ENCODE peak calls at places on chromosomes 16 and 17, in five cellular contexts. C is lower leg skin, L is A549, Y is esophagus muscularis mucosa, A is GM12891. O is an unnamed sample.

GRCh38 chr16:31467151-31467550 is 4.8 kb upstream of the TGFB1I1 start:
- DNase-seq in C (no peak), L (no peak), Y (no peak), A (no peak), O (no peak)

GRCh38 chr16:60929-61878 is 7.6 kb downstream of the SNRNP25 start:
- DNase-seq in C (peak), L (no peak), Y (no peak), A (no peak), O (no peak)

GRCh38 chr16:14372471-14372870 is 257.6 kb downstream of the PARN start:
- DNase-seq in C (no peak), L (no peak), Y (no peak), A (no peak), O (no peak)

GRCh38 chr16:58198022-58198683 is at the start of gene CSNK2A2:
- DNase-seq in C (peak), L (peak), Y (no peak), A (peak), O (peak)

GRCh38 chr16:78770353-78771091 is 671.1 kb downstream of the WWOX start:
- DNase-seq in C (peak), L (peak), Y (no peak), A (peak), O (peak)

GRCh38 chr16:58110590-58111330 is 18.4 kb downstream of the CFAP20 start:
- DNase-seq in C (no peak), L (no peak), Y (no peak), A (no peak), O (no peak)

GRCh38 chr16:30903596-30903995 is 7.2 kb downstream of the CTF1 start:
- DNase-seq in C (no peak), L (no peak), Y (no peak), A (no peak), O (no peak)

GRCh38 chr17:16171613-16172012 is 43.7 kb downstream of the NCOR1 start:
- DNase-seq in C (no peak), L (peak), Y (no peak), A (no peak), O (no peak)

GRCh38 chr17:49691086-49691676 is 13.3 kb upstream of the SPOP start:
- DNase-seq in C (peak), L (no peak), Y (no peak), A (no peak), O (no peak)

GRCh38 chr16:20905576-20905975 is 5.0 kb downstream of the LYRM1 start:
- DNase-seq in C (no peak), L (no peak), Y (no peak), A (no peak), O (no peak)

GRCh38 chr16:20906225-20906870 is 5.8 kb downstream of the LYRM1 start:
- DNase-seq in C (no peak), L (no peak), Y (no peak), A (no peak), O (no peak)

GRCh38 chr16:20903889-20904506 is 3.4 kb downstream of the LYRM1 start:
- DNase-seq in C (no peak), L (no peak), Y (no peak), A (no peak), O (no peak)

GRCh38 chr16:20903116-20903888 is 2.7 kb downstream of the LYRM1 start:
- DNase-seq in C (no peak), L (no peak), Y (no peak), A (no peak), O (no peak)

DNA sequence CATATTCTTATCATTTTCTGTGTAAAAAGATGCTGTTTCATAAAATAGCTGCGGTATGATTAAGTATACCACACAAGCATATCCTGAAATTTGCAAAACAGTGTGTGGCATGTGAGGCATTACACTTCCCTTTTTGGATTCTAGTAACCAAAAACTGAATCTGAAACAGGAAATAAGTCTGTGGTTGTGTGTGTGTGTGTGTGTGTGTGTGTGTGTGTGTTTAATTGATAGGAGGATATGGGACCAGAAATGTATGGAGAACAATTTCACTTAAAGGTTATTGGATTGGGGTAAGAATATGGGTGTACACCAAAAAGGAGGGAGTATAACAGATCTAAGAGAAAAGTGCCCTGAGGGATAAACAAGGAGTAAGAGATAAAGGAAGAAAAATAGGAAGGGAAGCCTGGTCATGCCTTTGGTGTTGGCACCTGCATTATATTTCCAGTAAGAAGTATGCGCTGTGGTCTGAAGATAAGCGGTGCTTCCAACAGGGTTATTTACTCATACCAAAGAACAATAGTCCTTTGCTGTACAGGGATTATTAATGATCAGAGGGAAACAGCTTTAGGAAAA is 4.0 kb downstream of the LYRM1 start:
- DNase-seq in C (no peak), L (no peak), Y (no peak), A (peak), O (no peak)
- TF ChIP-seq POLR2A in C (no peak), L (no peak), Y (no peak), A (no peak), O (no peak)

GRCh38 chr17:39200957-39201510 is 951 bp downstream of the RPL19 start:
- DNase-seq in C (no peak), L (no peak), Y (no peak), A (no peak), O (no peak)
- TF ChIP-seq POLR2A in C (no peak), L (no peak), Y (no peak), A (no peak), O (no peak)

GRCh38 chr16:12802048-12802447 is 1.6 kb downstream of the CPPED1 start:
- DNase-seq in C (no peak), L (no peak), Y (no peak), A (no peak), O (no peak)

GRCh38 chr16:12805091-12805490 is 1.4 kb upstream of the CPPED1 start:
- DNase-seq in C (no peak), L (no peak), Y (no peak), A (no peak), O (no peak)

GRCh38 chr16:12804395-12804794 is 708 bp upstream of the CPPED1 start:
- DNase-seq in C (no peak), L (no peak), Y (no peak), A (no peak), O (no peak)

GRCh38 chr16:12802661-12803060 is 1.0 kb downstream of the CPPED1 start:
- DNase-seq in C (no peak), L (no peak), Y (no peak), A (no peak), O (no peak)

DNA sequence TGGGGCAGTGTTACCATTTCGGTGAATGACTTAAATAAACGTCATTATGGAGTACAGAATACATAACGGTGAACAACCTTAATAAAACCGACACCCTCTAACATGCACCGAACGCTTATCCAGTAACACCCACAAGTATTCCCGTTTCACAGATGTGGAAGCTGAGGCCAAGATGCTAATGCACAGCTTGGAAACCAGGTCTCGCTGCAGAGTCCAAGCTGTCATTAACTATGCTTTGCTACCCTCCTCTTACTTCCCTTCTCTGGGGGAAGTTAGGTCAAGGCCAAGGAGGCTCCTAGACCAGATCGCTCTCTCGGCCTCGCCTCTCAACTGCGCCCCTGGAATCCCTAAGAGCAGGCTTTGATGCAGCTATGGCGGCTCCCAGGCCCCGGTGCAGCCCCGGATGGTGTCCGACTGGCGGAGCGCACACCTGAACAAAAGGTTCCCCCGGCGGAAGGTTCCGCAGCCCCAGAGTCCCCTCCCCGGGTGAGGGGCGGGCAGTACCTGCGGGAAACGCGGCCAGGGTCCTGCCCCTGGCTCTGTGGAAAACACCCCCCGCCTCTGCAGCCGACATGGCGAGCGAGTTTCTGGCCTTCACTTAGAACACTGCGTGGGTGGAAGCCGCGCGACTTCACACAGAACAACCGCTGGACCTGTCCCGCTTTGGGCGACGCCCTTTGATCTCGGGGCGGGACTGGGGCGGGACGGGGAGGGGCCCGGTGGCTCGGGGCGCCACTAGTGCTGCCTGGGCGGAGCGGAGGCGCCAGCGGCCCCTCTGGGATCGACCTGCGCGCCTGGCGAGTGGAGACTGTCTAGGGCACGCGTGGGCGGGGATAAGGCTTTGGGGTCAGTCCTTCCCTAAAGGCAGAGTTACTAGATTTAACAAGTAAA is at the start of gene CPPED1:
- DNase-seq in C (peak), L (peak), Y (peak), A (peak), O (peak)
- TF ChIP-seq POLR2A in C (no peak), L (peak), Y (no peak), A (peak), O (peak)

GRCh38 chr17:58517378-58517927 is 3.0 kb upstream of the MTMR4 start:
- DNase-seq in C (no peak), L (peak), Y (no peak), A (no peak), O (no peak)
- TF ChIP-seq POLR2A in C (no peak), L (peak), Y (no peak), A (peak), O (no peak)

GRCh38 chr16:2251281-2252111 is at the start of gene ECI1:
- DNase-seq in C (peak), L (peak), Y (peak), A (peak), O (peak)
- TF ChIP-seq POLR2A in C (no peak), L (peak), Y (peak), A (peak), O (peak)

DNA sequence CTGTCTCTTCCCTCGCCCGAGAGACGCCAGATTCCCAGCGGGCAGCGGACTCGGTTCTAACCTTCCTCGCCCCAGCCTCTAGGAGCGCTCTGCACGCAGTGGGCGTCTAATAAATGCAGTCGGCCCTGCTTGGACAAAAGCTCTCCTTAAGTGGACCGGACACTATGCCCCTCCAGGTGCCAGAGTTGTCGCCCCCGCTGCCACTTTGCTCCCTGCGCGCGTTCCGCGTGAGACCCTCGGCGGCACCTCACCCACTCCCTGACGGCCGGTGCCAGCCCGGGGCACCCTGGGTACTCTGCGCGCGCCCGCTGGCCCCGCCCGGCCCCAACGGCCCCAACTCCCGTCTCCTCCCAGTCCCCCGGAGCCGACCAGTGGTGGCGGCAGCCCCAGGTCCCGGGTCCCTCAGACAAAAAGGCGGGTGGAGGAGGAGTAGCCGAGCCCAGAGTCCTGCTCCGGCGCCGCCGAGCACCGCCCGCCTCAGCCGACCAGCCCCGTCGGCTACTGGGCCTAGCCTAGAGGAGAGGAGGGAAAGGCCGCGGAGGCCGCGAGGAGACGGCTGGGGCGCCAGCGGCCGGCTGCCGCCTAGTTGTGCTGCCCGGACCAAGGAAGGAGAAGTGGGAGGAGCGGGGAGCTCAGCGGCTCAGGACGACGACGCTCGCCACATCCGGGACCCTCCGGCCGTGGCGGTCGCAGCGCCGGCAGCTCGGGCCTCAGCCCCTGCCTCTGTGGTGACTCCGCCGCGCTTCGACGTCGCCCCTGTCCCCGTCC is 123.0 kb downstream of the GOSR1 start:
- DNase-seq in C (peak), L (peak), Y (peak), A (peak), O (peak)
- TF ChIP-seq POLR2A in C (no peak), L (peak), Y (peak), A (peak), O (peak)

GRCh38 chr16:67461600-67462278 is 19.2 kb downstream of the ATP6V0D1 start:
- DNase-seq in C (peak), L (no peak), Y (no peak), A (no peak), O (no peak)
- TF ChIP-seq POLR2A in C (no peak), L (no peak), Y (no peak), A (no peak), O (no peak)

GRCh38 chr16:72501739-72502653 is 330.0 kb upstream of the PMFBP1 start:
- DNase-seq in C (no peak), L (peak), Y (no peak), A (peak), O (peak)
- TF ChIP-seq POLR2A in C (no peak), L (no peak), Y (no peak), A (no peak), O (no peak)